ENCODE peak calls at places on chromosomes 12 and 14, in eight cellular contexts. U is CD4-positive, alpha-beta T cell; F is NCI-H1105; B is effector CD4-positive, alpha-beta T cell; K is stimulated activated CD4-positive, alpha-beta T cell treated with anti-CD3 and anti-CD28 coated beads, Interleukin-2, amount 100 ng/mL, for 24 hours; A is Caco-2; O is Daoy; C is upper lobe of right lung. T is an unnamed sample.

GRCh38 chr12:12167847-12168246 is 97.1 kb downstream of the BCL2L14 start:
- DNase-seq in K (no peak), O (no peak), U (no peak), A (no peak), B (no peak), F (no peak), C (no peak), T (no peak)

GRCh38 chr12:67223225-67223624 is 45.9 kb upstream of the CAND1 start:
- DNase-seq in F (no peak), A (no peak), B (no peak), C (no peak), O (no peak), K (no peak), U (no peak), T (no peak)

GRCh38 chr14:56676042-56676441 is 96.4 kb downstream of the TMEM260 start:
- DNase-seq in B (no peak), F (no peak), U (no peak), A (no peak), O (no peak), K (no peak), C (no peak), T (no peak)

GRCh38 chr12:104788848-104789271 is 169.2 kb downstream of the SLC41A2 start:
- DNase-seq in F (no peak), U (no peak), C (no peak), K (no peak), A (no peak), B (no peak), O (no peak), T (no peak)

GRCh38 chr14:87628129-87628528 is 364.9 kb downstream of the GALC start:
- DNase-seq in U (no peak), A (no peak), F (peak), C (no peak), B (no peak), K (no peak), O (peak), T (no peak)

GRCh38 chr12:14689144-14689543 is 7.3 kb downstream of the GUCY2C start:
- DNase-seq in C (no peak), O (no peak), U (no peak), F (no peak), A (no peak), B (no peak), K (no peak), T (no peak)

GRCh38 chr14:67420102-67420739 is 8.3 kb upstream of the PLEK2 start:
- DNase-seq in K (peak), U (peak), C (no peak), A (no peak), O (peak), F (no peak), B (peak), T (no peak)

GRCh38 chr14:68956728-68957127 is 22.4 kb downstream of the ACTN1 start:
- DNase-seq in C (no peak), A (no peak), U (no peak), O (no peak), B (no peak), F (no peak), K (no peak), T (no peak)

GRCh38 chr14:100649173-100649519 is 61.9 kb upstream of the BEGAIN start:
- DNase-seq in F (no peak), K (no peak), B (no peak), C (no peak), A (no peak), O (peak), U (no peak), T (no peak)

GRCh38 chr14:71430321-71431168 is 501.7 kb upstream of the RGS6 start:
- DNase-seq in F (no peak), U (no peak), C (no peak), O (no peak), A (no peak), B (no peak), K (no peak), T (no peak)

GRCh38 chr12:96242597-96242996 is 48.4 kb downstream of the ELK3 start:
- DNase-seq in K (no peak), U (no peak), B (no peak), A (no peak), C (no peak), O (peak), F (no peak), T (no peak)

GRCh38 chr12:3078086-3078820 is 1.1 kb downstream of the TSPAN9 start:
- DNase-seq in B (no peak), O (no peak), F (no peak), U (no peak), A (no peak), K (no peak), C (no peak), T (no peak)

GRCh38 chr12:15146585-15146984 is 74.6 kb downstream of the RERG start:
- DNase-seq in U (no peak), O (no peak), K (no peak), A (no peak), C (no peak), F (no peak), B (no peak), T (no peak)

GRCh38 chr12:93908846-93909592 is 231.8 kb downstream of the CRADD start:
- DNase-seq in C (no peak), A (no peak), O (peak), U (no peak), B (no peak), K (no peak), F (no peak), T (no peak)

GRCh38 chr12:94170690-94171594 is 22.6 kb downstream of the PLXNC1 start:
- DNase-seq in F (no peak), U (no peak), B (no peak), K (no peak), A (no peak), C (no peak), O (no peak), T (no peak)

T was measured in T-helper 17 cell.